ENCODE peak calls at places on chromosomes 7 and 10, in nine cellular contexts. One of them, this sample, is unnamed.

GRCh38 chr7:30169585-30169978 is 34.8 kb downstream of the MTURN start:
- DNase-seq in ovary: no peak
- DNase-seq in heart left ventricle: no peak
- DNase-seq in stomach: no peak
- DNase-seq in GM13977: no peak
- DNase-seq in neural crest cell: no peak
- DNase-seq in fibroblast of mammary gland: peak; percentile 64
- DNase-seq in fibroblast of the aortic adventitia: no peak
- DNase-seq in OCI-LY7: no peak
- DNase-seq in this sample: no peak

GRCh38 chr10:74056081-74056818 is 58.3 kb downstream of the VCL start:
- DNase-seq in ovary: no peak
- DNase-seq in heart left ventricle: no peak
- DNase-seq in stomach: no peak
- DNase-seq in GM13977: peak; percentile 42
- DNase-seq in neural crest cell: no peak
- DNase-seq in fibroblast of mammary gland: peak; percentile 59
- DNase-seq in fibroblast of the aortic adventitia: peak; percentile 87
- DNase-seq in OCI-LY7: no peak
- DNase-seq in this sample: peak; percentile 33

GRCh38 chr7:100895956-100896742 is 461 bp upstream of the ACHE start:
- DNase-seq in ovary: peak; percentile 51
- DNase-seq in heart left ventricle: no peak
- DNase-seq in stomach: peak; percentile 54
- DNase-seq in GM13977: peak; percentile 73
- DNase-seq in neural crest cell: peak; percentile 46
- DNase-seq in fibroblast of mammary gland: no peak
- DNase-seq in fibroblast of the aortic adventitia: no peak
- DNase-seq in OCI-LY7: no peak
- DNase-seq in this sample: peak; percentile 81

GRCh38 chr7:54349259-54349658 is 192.9 kb upstream of the VSTM2A start:
- DNase-seq in ovary: no peak
- DNase-seq in heart left ventricle: no peak
- DNase-seq in stomach: no peak
- DNase-seq in GM13977: no peak
- DNase-seq in neural crest cell: no peak
- DNase-seq in fibroblast of mammary gland: peak; percentile 94
- DNase-seq in fibroblast of the aortic adventitia: peak; percentile 76
- DNase-seq in OCI-LY7: no peak
- DNase-seq in this sample: no peak

GRCh38 chr10:42939685-42940366 is 137.0 kb upstream of the RET start:
- DNase-seq in ovary: no peak
- DNase-seq in heart left ventricle: no peak
- DNase-seq in stomach: no peak
- DNase-seq in GM13977: no peak
- DNase-seq in neural crest cell: no peak
- DNase-seq in fibroblast of mammary gland: no peak
- DNase-seq in fibroblast of the aortic adventitia: no peak
- DNase-seq in OCI-LY7: no peak
- DNase-seq in this sample: no peak

GRCh38 chr10:91378061-91378460 is 32.1 kb upstream of the HECTD2 start:
- DNase-seq in ovary: no peak
- DNase-seq in heart left ventricle: no peak
- DNase-seq in stomach: no peak
- DNase-seq in GM13977: no peak
- DNase-seq in neural crest cell: no peak
- DNase-seq in fibroblast of mammary gland: no peak
- DNase-seq in fibroblast of the aortic adventitia: peak; percentile 56
- DNase-seq in OCI-LY7: no peak
- DNase-seq in this sample: no peak

GRCh38 chr10:79331709-79332108 is 15.6 kb upstream of the PPIF start:
- DNase-seq in ovary: no peak
- DNase-seq in heart left ventricle: peak; percentile 66
- DNase-seq in stomach: no peak
- DNase-seq in GM13977: peak; percentile 83
- DNase-seq in neural crest cell: no peak
- DNase-seq in fibroblast of mammary gland: peak; percentile 94
- DNase-seq in fibroblast of the aortic adventitia: peak; percentile 32
- DNase-seq in OCI-LY7: no peak
- DNase-seq in this sample: peak; percentile 82

GRCh38 chr7:17843041-17843440 is 97.3 kb downstream of the SNX13 start:
- DNase-seq in ovary: no peak
- DNase-seq in heart left ventricle: no peak
- DNase-seq in stomach: no peak
- DNase-seq in GM13977: no peak
- DNase-seq in neural crest cell: no peak
- DNase-seq in fibroblast of mammary gland: no peak
- DNase-seq in fibroblast of the aortic adventitia: no peak
- DNase-seq in OCI-LY7: no peak
- DNase-seq in this sample: no peak

GRCh38 chr10:113187066-113187777 is 237.2 kb downstream of the TCF7L2 start:
- DNase-seq in ovary: peak; percentile 73
- DNase-seq in heart left ventricle: peak; percentile 62
- DNase-seq in stomach: peak; percentile 64
- DNase-seq in GM13977: no peak
- DNase-seq in neural crest cell: no peak
- DNase-seq in fibroblast of mammary gland: no peak
- DNase-seq in fibroblast of the aortic adventitia: peak; percentile 32
- DNase-seq in OCI-LY7: no peak
- DNase-seq in this sample: no peak

GRCh38 chr7:28301148-28301641 is 111.1 kb upstream of the CREB5 start:
- DNase-seq in ovary: no peak
- DNase-seq in heart left ventricle: no peak
- DNase-seq in stomach: no peak
- DNase-seq in GM13977: no peak
- DNase-seq in neural crest cell: no peak
- DNase-seq in fibroblast of mammary gland: peak; percentile 85
- DNase-seq in fibroblast of the aortic adventitia: peak; percentile 69
- DNase-seq in OCI-LY7: no peak
- DNase-seq in this sample: no peak

GRCh38 chr7:150417863-150418262 is 32.6 kb upstream of the GIMAP8 start:
- DNase-seq in ovary: no peak
- DNase-seq in heart left ventricle: no peak
- DNase-seq in stomach: no peak
- DNase-seq in GM13977: no peak
- DNase-seq in neural crest cell: no peak
- DNase-seq in fibroblast of mammary gland: no peak
- DNase-seq in fibroblast of the aortic adventitia: no peak
- DNase-seq in OCI-LY7: no peak
- DNase-seq in this sample: no peak

GRCh38 chr10:42926831-42927230 is 144.2 kb downstream of the BMS1 start:
- DNase-seq in ovary: no peak
- DNase-seq in heart left ventricle: no peak
- DNase-seq in stomach: no peak
- DNase-seq in GM13977: no peak
- DNase-seq in neural crest cell: no peak
- DNase-seq in fibroblast of mammary gland: peak; percentile 53
- DNase-seq in fibroblast of the aortic adventitia: peak; percentile 48
- DNase-seq in OCI-LY7: no peak
- DNase-seq in this sample: no peak

GRCh38 chr10:31838709-31839108 is 89.9 kb downstream of the ARHGAP12 start:
- DNase-seq in ovary: no peak
- DNase-seq in heart left ventricle: no peak
- DNase-seq in stomach: no peak
- DNase-seq in GM13977: no peak
- DNase-seq in neural crest cell: no peak
- DNase-seq in fibroblast of mammary gland: no peak
- DNase-seq in fibroblast of the aortic adventitia: no peak
- DNase-seq in OCI-LY7: no peak
- DNase-seq in this sample: no peak
- TF ChIP-seq CTCF in ovary: no peak
- TF ChIP-seq CTCF in heart left ventricle: no peak
- TF ChIP-seq CTCF in stomach: no peak
- TF ChIP-seq CTCF in GM13977: no peak
- TF ChIP-seq CTCF in neural crest cell: no peak
- TF ChIP-seq CTCF in fibroblast of mammary gland: no peak
- TF ChIP-seq CTCF in fibroblast of the aortic adventitia: no peak
- TF ChIP-seq CTCF in OCI-LY7: no peak
- TF ChIP-seq CTCF in this sample: no peak

DNA sequence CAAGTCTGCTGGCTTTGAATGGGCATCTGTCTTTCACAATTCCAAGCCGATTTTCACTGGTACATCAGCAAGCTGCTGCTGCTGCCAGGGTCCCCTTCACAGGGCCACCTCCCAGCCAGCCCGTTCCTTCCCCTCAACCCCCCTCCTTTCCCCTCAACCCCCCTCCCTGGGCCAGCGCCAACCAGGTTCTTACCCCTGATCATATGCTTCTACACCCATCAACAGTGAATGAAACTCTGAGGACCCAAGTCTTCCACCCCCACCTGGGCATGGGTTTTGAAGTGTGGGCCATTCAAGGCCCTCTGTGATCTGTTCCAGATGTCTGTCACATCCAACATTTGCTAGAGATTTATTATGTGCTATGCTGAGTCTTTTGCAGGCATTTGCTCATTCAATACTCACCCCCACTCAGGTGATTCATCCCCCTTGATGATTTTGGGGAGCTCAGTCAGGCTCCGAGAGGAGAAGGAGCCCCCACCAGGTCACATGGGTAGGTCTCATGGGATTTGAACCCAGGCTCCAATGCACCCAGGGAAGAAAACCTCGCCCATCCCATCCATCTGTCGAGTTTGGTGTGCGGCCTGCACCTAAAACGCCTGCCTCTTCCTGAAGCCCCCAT is 52.7 kb upstream of the FOXK1 start:
- DNase-seq in ovary: no peak
- DNase-seq in heart left ventricle: no peak
- DNase-seq in stomach: no peak
- DNase-seq in GM13977: no peak
- DNase-seq in neural crest cell: no peak
- DNase-seq in fibroblast of mammary gland: peak; percentile 72
- DNase-seq in fibroblast of the aortic adventitia: no peak
- DNase-seq in OCI-LY7: no peak
- DNase-seq in this sample: no peak
- TF ChIP-seq CTCF in ovary: no peak
- TF ChIP-seq CTCF in heart left ventricle: no peak
- TF ChIP-seq CTCF in stomach: no peak
- TF ChIP-seq CTCF in GM13977: no peak
- TF ChIP-seq CTCF in neural crest cell: no peak
- TF ChIP-seq CTCF in fibroblast of mammary gland: no peak
- TF ChIP-seq CTCF in fibroblast of the aortic adventitia: no peak
- TF ChIP-seq CTCF in OCI-LY7: no peak
- TF ChIP-seq CTCF in this sample: no peak

GRCh38 chr7:34158754-34159153 is 253.4 kb downstream of the BMPER start:
- DNase-seq in ovary: no peak
- DNase-seq in heart left ventricle: no peak
- DNase-seq in stomach: no peak
- DNase-seq in GM13977: no peak
- DNase-seq in neural crest cell: no peak
- DNase-seq in fibroblast of mammary gland: no peak
- DNase-seq in fibroblast of the aortic adventitia: no peak
- DNase-seq in OCI-LY7: no peak
- DNase-seq in this sample: no peak
- TF ChIP-seq CTCF in ovary: no peak
- TF ChIP-seq CTCF in heart left ventricle: no peak
- TF ChIP-seq CTCF in stomach: no peak
- TF ChIP-seq CTCF in GM13977: no peak
- TF ChIP-seq CTCF in neural crest cell: peak; percentile 16
- TF ChIP-seq CTCF in fibroblast of mammary gland: no peak
- TF ChIP-seq CTCF in fibroblast of the aortic adventitia: peak; percentile 25
- TF ChIP-seq CTCF in OCI-LY7: no peak
- TF ChIP-seq CTCF in this sample: no peak

GRCh38 chr7:134030460-134030865 is 96.7 kb upstream of the LRGUK start:
- DNase-seq in ovary: no peak
- DNase-seq in heart left ventricle: no peak
- DNase-seq in stomach: no peak
- DNase-seq in GM13977: no peak
- DNase-seq in neural crest cell: no peak
- DNase-seq in fibroblast of mammary gland: no peak
- DNase-seq in fibroblast of the aortic adventitia: no peak
- DNase-seq in OCI-LY7: no peak
- DNase-seq in this sample: no peak

GRCh38 chr7:134034652-134035051 is 92.5 kb upstream of the LRGUK start:
- DNase-seq in ovary: no peak
- DNase-seq in heart left ventricle: no peak
- DNase-seq in stomach: no peak
- DNase-seq in GM13977: no peak
- DNase-seq in neural crest cell: no peak
- DNase-seq in fibroblast of mammary gland: no peak
- DNase-seq in fibroblast of the aortic adventitia: no peak
- DNase-seq in OCI-LY7: no peak
- DNase-seq in this sample: no peak

GRCh38 chr7:134029743-134030142 is 97.4 kb upstream of the LRGUK start:
- DNase-seq in ovary: no peak
- DNase-seq in heart left ventricle: no peak
- DNase-seq in stomach: no peak
- DNase-seq in GM13977: no peak
- DNase-seq in neural crest cell: no peak
- DNase-seq in fibroblast of mammary gland: no peak
- DNase-seq in fibroblast of the aortic adventitia: peak; percentile 11
- DNase-seq in OCI-LY7: no peak
- DNase-seq in this sample: no peak

GRCh38 chr7:134028853-134029252 is 98.3 kb upstream of the LRGUK start:
- DNase-seq in ovary: no peak
- DNase-seq in heart left ventricle: no peak
- DNase-seq in stomach: no peak
- DNase-seq in GM13977: no peak
- DNase-seq in neural crest cell: no peak
- DNase-seq in fibroblast of mammary gland: no peak
- DNase-seq in fibroblast of the aortic adventitia: no peak
- DNase-seq in OCI-LY7: no peak
- DNase-seq in this sample: no peak

DNA sequence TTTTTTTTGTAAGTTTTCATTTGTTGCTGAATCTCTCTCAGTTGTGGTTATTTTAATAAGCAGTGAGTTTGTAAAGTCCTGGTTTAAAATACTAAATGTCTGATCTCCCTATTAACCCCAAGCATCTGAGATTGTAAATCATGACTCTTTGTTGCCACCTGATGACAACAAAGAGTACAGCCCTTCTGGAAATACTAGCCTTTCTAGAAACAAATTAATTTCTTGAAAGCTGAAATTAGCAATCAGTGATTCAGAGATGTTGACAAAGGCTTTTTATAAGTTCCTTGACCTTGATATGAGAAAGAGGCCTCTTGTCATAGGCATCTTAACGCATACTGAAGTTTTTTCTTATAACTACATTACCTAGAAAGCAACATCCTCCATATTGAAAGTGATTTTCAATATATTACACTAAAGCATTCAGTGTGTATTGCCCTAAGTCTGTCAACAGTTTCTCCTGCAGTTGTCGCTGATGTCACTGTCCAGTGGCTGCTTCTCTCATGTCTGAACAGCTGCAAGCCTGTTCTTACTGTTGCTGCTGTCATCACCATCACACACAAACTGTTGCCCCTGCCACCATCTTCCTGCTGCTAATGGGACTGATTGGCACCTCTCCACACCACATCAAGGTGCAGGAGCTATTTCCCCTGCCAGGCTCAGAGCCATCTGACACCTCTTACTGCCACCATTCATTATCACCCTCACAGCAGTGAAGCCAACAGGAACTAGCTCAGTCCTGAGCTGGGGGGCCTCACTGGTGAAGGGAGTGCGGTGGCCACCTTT is 95.1 kb upstream of the LRGUK start:
- DNase-seq in ovary: no peak
- DNase-seq in heart left ventricle: peak; percentile 16
- DNase-seq in stomach: no peak
- DNase-seq in GM13977: no peak
- DNase-seq in neural crest cell: no peak
- DNase-seq in fibroblast of mammary gland: peak; percentile 4
- DNase-seq in fibroblast of the aortic adventitia: no peak
- DNase-seq in OCI-LY7: no peak
- DNase-seq in this sample: no peak
- TF ChIP-seq CTCF in ovary: no peak
- TF ChIP-seq CTCF in heart left ventricle: no peak
- TF ChIP-seq CTCF in stomach: no peak
- TF ChIP-seq CTCF in GM13977: no peak
- TF ChIP-seq CTCF in neural crest cell: peak; percentile 38
- TF ChIP-seq CTCF in fibroblast of mammary gland: peak; percentile 11
- TF ChIP-seq CTCF in fibroblast of the aortic adventitia: peak; percentile 5
- TF ChIP-seq CTCF in OCI-LY7: peak; percentile 44
- TF ChIP-seq CTCF in this sample: no peak